ENCODE peak calls at places on chromosomes 13 and 19, in ten cellular contexts. A, X, G, N, Q, S, H, Y, T and J are unnamed samples. For H3K9me3, the result is how much of the 10 kb centered on the place peaks cover.

GRCh38 chr13:41962994-41963393 is 2.1 kb upstream of the VWA8 start:
- DNase-seq in S (no peak), H (no peak), G (no peak), Y (no peak), N (no peak), A (no peak), X (no peak), T (no peak), Q (no peak), J (no peak)

GRCh38 chr13:79212064-79212619 is 193.9 kb downstream of the RBM26 start:
- DNase-seq in Y (no peak), S (no peak), X (no peak), H (no peak), T (no peak), A (no peak), N (no peak), G (no peak), Q (no peak), J (no peak)

GRCh38 chr19:6800991-6801396 is 28.5 kb downstream of the VAV1 start:
- DNase-seq in N (no peak), Q (no peak), X (no peak), S (no peak), G (no peak), A (no peak), T (peak), Y (no peak), H (no peak), J (no peak)

GRCh38 chr19:7742991-7743390 is 4.3 kb downstream of the CD209 start:
- DNase-seq in X (no peak), Q (no peak), N (no peak), S (no peak), G (no peak), A (no peak), H (no peak), T (no peak), Y (no peak), J (no peak)

GRCh38 chr19:1651061-1651547 is 1.3 kb downstream of the TCF3 start:
- DNase-seq in A (no peak), Q (peak), H (no peak), N (peak), T (peak), X (peak), S (no peak), Y (no peak), G (no peak), J (no peak)

GRCh38 chr13:55410398-55411330 is 1730.1 kb upstream of the PRR20A start:
- DNase-seq in H (no peak), X (no peak), T (no peak), G (no peak), N (no peak), S (no peak), A (no peak), Y (no peak), Q (no peak), J (no peak)

GRCh38 chr19:38149597-38149996 is 74.4 kb downstream of the DPF1 start:
- DNase-seq in G (no peak), T (peak), S (no peak), H (no peak), A (no peak), Y (no peak), X (no peak), N (no peak), Q (no peak), J (no peak)

GRCh38 chr19:24000656-24001055 is 86.0 kb downstream of the ZNF726 start:
- DNase-seq in N (no peak), H (no peak), A (no peak), G (no peak), S (no peak), X (no peak), T (no peak), Y (no peak), Q (no peak), J (no peak)

GRCh38 chr19:58227964-58228583 is 640 bp upstream of the ZNF544 start:
- DNase-seq in A (no peak), S (no peak), Q (no peak), Y (no peak), T (no peak), X (peak), N (no peak), G (no peak), H (peak), J (no peak)

GRCh38 chr13:20610006-20610405 is 43.0 kb downstream of the IFT88 start:
- DNase-seq in Q (no peak), G (no peak), S (no peak), N (no peak), Y (no peak), X (no peak), A (no peak), H (no peak), T (no peak), J (no peak)

GRCh38 chr13:61339054-61339621 is 76.5 kb downstream of the PCDH20 start:
- DNase-seq in T (no peak), X (no peak), G (no peak), Q (no peak), H (no peak), Y (no peak), S (no peak), N (no peak), A (no peak), J (no peak)

GRCh38 chr13:21762512-21762911 is 91.6 kb downstream of the FGF9 start:
- DNase-seq in Q (no peak), H (no peak), N (no peak), G (no peak), X (no peak), Y (no peak), T (no peak), S (no peak), A (no peak), J (no peak)

GRCh38 chr19:40681039-40681438 is 9.4 kb downstream of the NUMBL start:
- DNase-seq in A (no peak), X (no peak), S (no peak), H (no peak), N (no peak), G (no peak), T (no peak), Y (no peak), Q (no peak), J (no peak)

GRCh38 chr13:75870397-75870801 is 234.3 kb downstream of the LMO7 start:
- DNase-seq in Q (no peak), T (no peak), A (no peak), Y (no peak), N (peak), G (no peak), S (no peak), X (peak), H (no peak), J (no peak)

GRCh38 chr19:754530-754929 is 3.6 kb downstream of the MISP start:
- DNase-seq in A (no peak), N (no peak), T (no peak), S (no peak), H (no peak), Y (no peak), Q (peak), X (no peak), G (no peak), J (no peak)

GRCh38 chr13:73450583-73450982 is 391.8 kb downstream of the KLF5 start:
- DNase-seq in T (peak), G (no peak), A (no peak), Y (no peak), N (no peak), S (no peak), H (no peak), X (no peak), Q (no peak), J (no peak)

GRCh38 chr19:27674701-27675100 is 1538.2 kb downstream of the UQCRFS1 start:
- DNase-seq in G (no peak), S (no peak), N (no peak), Y (peak), Q (no peak), X (no peak), A (no peak), T (no peak), H (no peak), J (no peak)

GRCh38 chr19:2015611-2015950 is at the start of gene BTBD2:
- DNase-seq in Q (no peak), X (peak), Y (no peak), N (peak), H (peak), G (no peak), T (peak), A (peak), S (peak), J (no peak)

GRCh38 chr13:94312511-94313191 is 166.8 kb downstream of the DCT start:
- DNase-seq in Q (no peak), X (peak), A (no peak), G (no peak), S (no peak), N (no peak), T (peak), Y (no peak), H (no peak), J (no peak)

GRCh38 chr13:84479656-84480055 is 597.4 kb upstream of the SLITRK1 start:
- DNase-seq in N (no peak), S (no peak), G (no peak), A (no peak), T (peak), Y (no peak), H (no peak), Q (no peak), X (no peak), J (no peak)

GRCh38 chr13:28409648-28410047 is 85.3 kb downstream of the FLT1 start:
- DNase-seq in Y (no peak), X (no peak), H (no peak), Q (no peak), S (no peak), G (no peak), T (no peak), N (no peak), A (no peak), J (no peak)

GRCh38 chr13:28329395-28330158 is 165.4 kb downstream of the FLT1 start:
- DNase-seq in G (peak), A (no peak), Y (no peak), Q (no peak), X (no peak), N (no peak), S (no peak), T (peak), H (no peak), J (no peak)

GRCh38 chr13:49044849-49045248 is 69.1 kb downstream of the FNDC3A start:
- DNase-seq in N (no peak), Y (no peak), Q (no peak), S (no peak), X (no peak), G (no peak), A (no peak), H (no peak), T (no peak), J (no peak)

GRCh38 chr13:45292176-45292575 is 48.8 kb downstream of the TPT1 start:
- DNase-seq in H (no peak), X (no peak), N (no peak), G (no peak), Y (no peak), Q (no peak), S (no peak), A (no peak), T (peak), J (no peak)

GRCh38 chr19:43634516-43634876 is 5.2 kb downstream of the CADM4 start:
- DNase-seq in G (no peak), Q (no peak), S (no peak), Y (no peak), H (no peak), A (no peak), T (no peak), X (no peak), N (no peak), J (no peak)

GRCh38 chr13:44649118-44649455 is 73.0 kb upstream of the TSC22D1 start:
- DNase-seq in T (no peak), H (no peak), Q (no peak), G (no peak), S (no peak), X (no peak), A (no peak), Y (no peak), N (no peak), J (no peak)

GRCh38 chr19:29467824-29468401 is 57.9 kb upstream of the VSTM2B start:
- DNase-seq in H (no peak), S (peak), G (no peak), T (no peak), Y (no peak), Q (no peak), X (peak), A (no peak), N (peak), J (no peak)

GRCh38 chr13:112152846-112153245 is 85.9 kb downstream of the SOX1 start:
- DNase-seq in H (no peak), G (no peak), Q (no peak), N (no peak), T (no peak), X (no peak), A (no peak), S (no peak), Y (no peak), J (no peak)

GRCh38 chr13:112153846-112154245 is 86.9 kb downstream of the SOX1 start:
- DNase-seq in Y (no peak), S (no peak), T (no peak), Q (no peak), H (no peak), A (no peak), N (no peak), X (no peak), G (no peak), J (no peak)

GRCh38 chr13:112154301-112155060 is 87.5 kb downstream of the SOX1 start:
- DNase-seq in T (no peak), G (no peak), S (no peak), Y (no peak), X (no peak), N (no peak), H (no peak), Q (no peak), A (no peak), J (no peak)

GRCh38 chr13:112150352-112150751 is 83.4 kb downstream of the SOX1 start:
- DNase-seq in X (no peak), T (no peak), Y (no peak), S (no peak), N (no peak), G (no peak), H (no peak), Q (no peak), A (no peak), J (no peak)

DNA sequence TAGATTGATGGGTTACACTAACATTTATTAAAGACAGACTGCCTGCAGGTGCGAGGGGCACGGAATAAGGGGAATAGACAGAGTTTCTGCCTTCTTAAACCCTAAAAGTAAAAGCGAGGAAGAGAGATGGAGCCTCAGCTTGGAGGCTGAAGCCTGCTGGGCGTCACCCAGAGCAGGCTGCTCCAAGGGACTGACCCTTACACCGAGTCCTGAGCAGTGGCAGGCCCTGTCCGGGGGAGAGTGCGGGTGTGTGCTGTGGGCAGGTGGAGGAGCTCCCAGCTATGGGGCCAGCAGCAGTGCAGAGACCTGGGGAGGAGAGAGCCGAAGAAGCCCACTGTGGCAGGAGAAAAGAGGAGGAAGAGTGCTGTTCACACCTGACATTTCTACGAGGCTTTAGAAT is 86.4 kb downstream of the SOX1 start:
- DNase-seq in H (no peak), G (no peak), X (no peak), A (no peak), T (no peak), Y (no peak), S (no peak), Q (no peak), N (no peak), J (no peak)
- H3K4me3 ChIP-seq in H (no peak), G (no peak), X (no peak), A (no peak), T (no peak), Y (no peak), S (no peak), Q (no peak), N (no peak), J (no peak)

DNA sequence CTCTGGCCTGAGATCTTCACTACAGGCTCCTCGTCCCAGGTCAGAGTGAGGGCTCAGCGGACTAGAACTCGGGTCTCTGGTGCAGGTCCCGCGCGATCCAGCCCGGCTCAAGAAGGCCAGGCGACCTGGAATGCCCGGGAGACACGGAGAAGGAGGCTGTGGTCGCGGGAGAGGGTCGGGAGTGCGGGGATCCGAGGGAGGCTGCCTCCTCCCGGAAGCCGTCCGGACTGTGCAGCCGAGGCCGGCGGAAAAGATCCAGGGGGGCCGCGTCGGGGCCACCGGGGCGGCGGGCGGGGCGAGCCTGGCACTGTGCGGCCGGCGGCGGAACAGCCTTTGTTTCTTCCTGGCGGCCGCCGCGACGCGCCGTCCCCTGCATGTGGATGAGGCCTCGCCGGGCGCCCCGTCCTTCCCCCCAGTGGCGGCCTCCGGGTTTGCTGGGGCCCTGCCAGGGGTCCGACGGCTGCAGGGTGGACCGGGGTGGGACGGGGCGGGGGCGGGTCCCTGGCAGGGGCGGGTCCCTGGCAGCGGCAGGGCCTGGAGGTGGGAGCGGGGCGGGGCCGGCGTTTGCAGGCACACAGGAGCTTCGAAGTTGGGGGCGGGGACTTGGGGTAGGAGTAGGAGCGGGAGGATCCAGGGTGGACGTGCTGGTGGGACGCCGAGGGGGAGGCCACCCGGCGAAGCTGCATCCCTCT is 1.0 kb upstream of the SLC7A10 start:
- DNase-seq in H (no peak), A (no peak), X (no peak), Q (no peak), S (peak), Y (no peak), G (no peak), N (peak), T (peak), J (no peak)
- H3K9me3 ChIP-seq in H (under half), A (under half), X (under half), Q (under half), S (under half), Y (under half), G (under half), N (under half), T (under half), J (under half)

DNA sequence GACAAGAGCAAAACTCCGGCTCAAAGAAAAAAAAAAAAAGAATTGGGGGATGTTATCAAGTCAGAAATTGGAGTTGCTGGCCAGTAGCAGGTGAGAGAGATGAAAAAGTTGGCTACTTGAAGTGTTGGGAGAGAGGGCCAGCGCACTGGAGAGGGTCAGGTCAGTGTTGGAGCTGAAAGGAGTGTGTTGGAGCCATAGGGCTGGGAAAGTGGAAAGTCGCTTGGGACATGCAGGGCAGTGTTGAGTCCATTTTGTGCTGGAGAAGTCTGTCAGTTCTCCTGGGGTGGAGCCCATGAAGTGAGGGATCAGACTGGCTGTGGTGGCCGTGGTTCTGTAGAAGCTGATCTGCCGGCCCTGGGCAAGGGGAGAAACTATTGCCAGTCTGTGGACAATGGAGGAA is 1.7 kb downstream of the PPP1R37 start:
- DNase-seq in Y (no peak), A (no peak), T (no peak), G (no peak), H (no peak), Q (no peak), S (no peak), X (no peak), N (no peak), J (no peak)
- H3K4me3 ChIP-seq in Y (peak), A (no peak), T (no peak), G (peak), H (no peak), Q (no peak), S (no peak), X (peak), N (no peak), J (peak)

GRCh38 chr19:12379732-12380443 is 14.4 kb upstream of the ZNF442 start:
- DNase-seq in T (no peak), Q (no peak), Y (no peak), N (no peak), A (no peak), H (no peak), G (no peak), X (no peak), S (no peak), J (no peak)
- H3K9me3 ChIP-seq in T (under half), Q (under half), Y (under half), N (under half), A (under half), H (under half), G (under half), X (under half), S (under half), J (half or more)

GRCh38 chr13:98853791-98854191 is 101.3 kb upstream of the SLC15A1 start:
- DNase-seq in G (no peak), A (no peak), X (no peak), Y (no peak), S (no peak), H (no peak), N (no peak), T (peak), Q (no peak), J (no peak)
- H3K4me3 ChIP-seq in G (peak), A (no peak), X (no peak), Y (no peak), S (no peak), H (no peak), N (no peak), T (no peak), Q (no peak), J (no peak)